ENCODE peak calls at places on chromosome 17, in seven cellular contexts. N is mesendoderm; U is cardiac muscle cell; O is effector memory CD4-positive, alpha-beta T cell; W is IMR-90; F is mesenchymal stem cell; K is heart left ventricle. Q is an unnamed sample. For H3K4me1, the result is how much of the 10 kb centered on the place peaks cover.

GRCh38 chr17:54902611-54903010 is 2.0 kb downstream of the TOM1L1 start:
- DNase-seq in N (no peak), U (no peak), O (no peak), W (no peak), F (no peak), K (no peak), Q (no peak)

GRCh38 chr17:33874617-33875060 is 380.4 kb upstream of the CCL2 start:
- DNase-seq in N (no peak), U (no peak), O (no peak), W (no peak), F (no peak), K (no peak), Q (no peak)

GRCh38 chr17:80664217-80664780 is 119.7 kb downstream of the RPTOR start:
- DNase-seq in N (no peak), U (no peak), O (no peak), W (no peak), F (peak), K (no peak), Q (no peak)

GRCh38 chr17:3006801-3007200 is 56.6 kb downstream of the OR1D5 start:
- DNase-seq in N (no peak), U (no peak), O (no peak), W (no peak), F (no peak), K (no peak), Q (no peak)

GRCh38 chr17:1473170-1473569 is 17.1 kb upstream of the CRK start:
- DNase-seq in N (no peak), U (no peak), O (no peak), W (no peak), F (no peak), K (no peak), Q (no peak)

GRCh38 chr17:69030145-69030544 is 30.6 kb downstream of the ABCA9 start:
- DNase-seq in N (peak), U (no peak), O (no peak), W (peak), F (no peak), K (no peak), Q (no peak)

GRCh38 chr17:49352587-49353154 is 9.4 kb downstream of the ZNF652 start:
- DNase-seq in N (no peak), U (no peak), O (no peak), W (no peak), F (no peak), K (no peak), Q (no peak)

GRCh38 chr17:28897769-28898259 is 281 bp upstream of the FLOT2 start:
- DNase-seq in N (no peak), U (no peak), O (no peak), W (no peak), F (no peak), K (no peak), Q (no peak)

GRCh38 chr17:50028207-50029120 is 27.4 kb upstream of the ITGA3 start:
- DNase-seq in N (peak), U (peak), O (no peak), W (peak), F (peak), K (no peak), Q (peak)

GRCh38 chr17:77312786-77313599 is 172.2 kb downstream of the SEC14L1 start:
- DNase-seq in N (no peak), U (peak), O (no peak), W (peak), F (peak), K (peak), Q (peak)

GRCh38 chr17:66602659-66603363 is 232.1 kb upstream of the CACNG5 start:
- DNase-seq in N (no peak), U (peak), O (no peak), W (peak), F (peak), K (peak), Q (no peak)

GRCh38 chr17:73091770-73092517 is 544 bp downstream of the SLC39A11 start:
- DNase-seq in N (peak), U (peak), O (no peak), W (peak), F (peak), K (peak), Q (peak)

GRCh38 chr17:5226940-5227878 is 7.5 kb downstream of the SCIMP start:
- DNase-seq in N (peak), U (no peak), O (no peak), W (no peak), F (no peak), K (no peak), Q (no peak)

GRCh38 chr17:31739300-31739699 is 119.7 kb downstream of the COPRS start:
- DNase-seq in N (no peak), U (peak), O (no peak), W (peak), F (peak), K (no peak), Q (no peak)

GRCh38 chr17:48043171-48043570 is 5.0 kb upstream of the NFE2L1 start:
- DNase-seq in N (no peak), U (no peak), O (no peak), W (no peak), F (no peak), K (no peak), Q (no peak)

GRCh38 chr17:3983945-3984484 is 19.8 kb upstream of the ATP2A3 start:
- DNase-seq in N (peak), U (peak), O (no peak), W (peak), F (peak), K (peak), Q (no peak)

GRCh38 chr17:11282586-11282985 is 41.6 kb downstream of the SHISA6 start:
- DNase-seq in N (no peak), U (no peak), O (no peak), W (no peak), F (no peak), K (no peak), Q (no peak)

GRCh38 chr17:47850692-47851573 is at the start of gene SP6:
- DNase-seq in N (peak), U (peak), O (peak), W (peak), F (peak), K (peak), Q (peak)

GRCh38 chr17:30091771-30092170 is 24.8 kb upstream of the NSRP1 start:
- DNase-seq in N (no peak), U (peak), O (no peak), W (peak), F (peak), K (no peak), Q (peak)

GRCh38 chr17:73255671-73256181 is 6.0 kb downstream of the CPSF4L start:
- DNase-seq in N (peak), U (peak), O (peak), W (peak), F (peak), K (no peak), Q (peak)

GRCh38 chr17:53912117-53912516 is 89.4 kb downstream of the KIF2B start:
- DNase-seq in N (no peak), U (no peak), O (no peak), W (no peak), F (no peak), K (no peak), Q (no peak)

GRCh38 chr17:28405632-28406477 is at the start of gene SLC46A1:
- DNase-seq in N (peak), U (peak), O (no peak), W (no peak), F (peak), K (peak), Q (peak)

GRCh38 chr17:73643012-73643845 is 1.0 kb downstream of the SDK2 start:
- DNase-seq in N (peak), U (peak), O (no peak), W (no peak), F (peak), K (peak), Q (no peak)

GRCh38 chr17:69913241-69914015 is 161.6 kb upstream of the KCNJ16 start:
- DNase-seq in N (no peak), U (no peak), O (no peak), W (peak), F (peak), K (no peak), Q (no peak)

DNA sequence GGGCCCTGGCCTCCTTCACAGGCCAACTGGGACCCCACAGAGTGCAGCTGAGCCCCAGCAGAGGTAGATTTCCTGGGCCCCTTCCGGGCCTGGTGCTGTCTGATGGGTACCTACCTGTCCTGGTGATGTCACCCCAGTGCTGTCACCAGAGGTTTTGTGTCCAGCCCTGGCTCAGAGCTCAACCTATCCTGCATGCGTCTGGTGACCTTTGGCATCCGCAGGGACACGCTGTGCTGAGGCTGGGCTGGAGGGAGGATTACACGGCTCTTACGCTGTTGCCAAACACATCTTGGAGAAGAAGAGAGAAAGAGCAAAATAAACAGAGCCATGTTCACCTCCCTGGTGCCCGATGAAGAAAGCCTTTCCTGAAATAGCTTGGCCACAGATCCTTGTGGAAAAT is 70.6 kb upstream of the MED9 start:
- DNase-seq in N (no peak), U (no peak), O (no peak), W (no peak), F (no peak), K (no peak), Q (no peak)
- H3K4me1 ChIP-seq in N (under half), U (under half), O (under half), W (under half), F (under half), K (under half), Q (under half)

GRCh38 chr17:7477392-7478275 is 1.8 kb downstream of the ZBTB4 start:
- DNase-seq in N (no peak), U (peak), O (no peak), W (peak), F (peak), K (peak), Q (peak)

GRCh38 chr17:7475764-7476422 is 3.5 kb downstream of the ZBTB4 start:
- DNase-seq in N (no peak), U (no peak), O (no peak), W (peak), F (peak), K (peak), Q (no peak)

GRCh38 chr17:7478276-7479138 is 924 bp downstream of the ZBTB4 start:
- DNase-seq in N (peak), U (peak), O (peak), W (peak), F (peak), K (peak), Q (no peak)

GRCh38 chr17:7476474-7476873 is 3.0 kb downstream of the ZBTB4 start:
- DNase-seq in N (peak), U (no peak), O (no peak), W (peak), F (peak), K (no peak), Q (no peak)

GRCh38 chr17:7476951-7477350 is 2.5 kb downstream of the ZBTB4 start:
- DNase-seq in N (no peak), U (no peak), O (no peak), W (no peak), F (no peak), K (no peak), Q (no peak)
- H3K27ac ChIP-seq in N (no peak), U (peak), O (no peak), W (peak), F (peak), K (peak), Q (peak)

DNA sequence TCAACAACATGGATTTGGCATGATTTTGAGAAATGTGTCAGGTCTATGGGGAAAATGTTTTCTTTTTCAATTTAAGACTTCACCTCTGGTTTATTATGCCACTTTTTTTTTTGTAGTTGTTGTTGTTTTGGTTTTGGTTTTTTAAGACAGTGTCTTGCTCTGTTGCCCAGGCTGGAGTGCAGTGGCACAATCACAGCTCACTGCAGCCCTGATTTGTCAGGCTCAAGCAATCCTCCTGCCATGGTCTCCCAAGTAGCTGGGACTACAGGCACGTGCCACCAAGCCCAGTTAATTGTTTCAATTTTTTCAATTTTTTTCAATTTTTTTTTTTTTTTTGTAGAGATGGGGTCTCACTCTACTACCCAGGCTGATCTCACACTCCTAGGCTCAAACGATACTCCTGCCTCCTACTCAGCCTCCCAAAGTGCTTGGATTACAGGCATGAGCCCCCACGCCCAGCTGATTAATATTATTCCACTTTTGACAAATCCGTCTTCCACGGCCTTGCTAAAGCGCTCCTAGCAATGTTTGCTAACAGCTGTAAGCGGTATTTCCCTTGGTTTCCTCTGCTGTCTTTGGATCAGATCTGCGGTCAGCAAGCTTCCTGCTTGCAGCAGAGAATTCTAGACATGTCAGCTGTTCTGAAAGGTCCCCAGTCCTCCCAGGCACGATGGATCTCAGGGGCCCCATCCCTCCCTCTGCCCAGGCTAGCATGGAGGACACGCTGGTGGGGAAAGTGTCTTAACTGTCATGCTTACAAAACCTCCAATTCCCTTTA is 7.0 kb upstream of the MILR1 start:
- DNase-seq in N (no peak), U (peak), O (peak), W (peak), F (peak), K (peak), Q (peak)
- H3K4me3 ChIP-seq in N (no peak), U (no peak), O (peak), W (no peak), F (no peak), K (no peak), Q (no peak)

GRCh38 chr17:40458001-40458791 is 14.9 kb downstream of the IGFBP4 start:
- DNase-seq in N (no peak), U (peak), O (no peak), W (peak), F (no peak), K (peak), Q (peak)
- H3K4me1 ChIP-seq in N (under half), U (under half), O (under half), W (under half), F (under half), K (under half), Q (under half)

DNA sequence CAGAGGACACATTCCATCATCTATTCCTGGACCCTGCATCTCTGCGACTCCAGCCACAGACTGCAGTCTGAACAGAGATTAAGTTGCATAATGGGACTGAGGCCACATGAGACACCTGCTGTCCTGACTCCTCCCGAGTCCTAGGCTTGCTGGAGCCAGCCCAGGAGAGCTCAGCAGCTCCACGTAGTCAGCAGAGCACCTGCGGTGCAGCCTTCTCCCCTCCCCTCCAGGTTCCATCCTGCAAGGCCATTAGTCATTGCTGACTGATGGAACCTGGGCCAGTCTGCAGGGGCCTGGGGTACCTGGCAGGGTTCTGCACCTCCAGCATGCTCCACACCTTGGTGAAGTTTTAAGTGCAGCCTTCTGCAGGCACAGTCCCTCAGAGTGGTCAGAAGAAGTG is 76.7 kb downstream of the PLD6 start:
- DNase-seq in N (no peak), U (no peak), O (no peak), W (no peak), F (no peak), K (no peak), Q (no peak)
- H3K27ac ChIP-seq in N (no peak), U (no peak), O (no peak), W (no peak), F (no peak), K (no peak), Q (no peak)

DNA sequence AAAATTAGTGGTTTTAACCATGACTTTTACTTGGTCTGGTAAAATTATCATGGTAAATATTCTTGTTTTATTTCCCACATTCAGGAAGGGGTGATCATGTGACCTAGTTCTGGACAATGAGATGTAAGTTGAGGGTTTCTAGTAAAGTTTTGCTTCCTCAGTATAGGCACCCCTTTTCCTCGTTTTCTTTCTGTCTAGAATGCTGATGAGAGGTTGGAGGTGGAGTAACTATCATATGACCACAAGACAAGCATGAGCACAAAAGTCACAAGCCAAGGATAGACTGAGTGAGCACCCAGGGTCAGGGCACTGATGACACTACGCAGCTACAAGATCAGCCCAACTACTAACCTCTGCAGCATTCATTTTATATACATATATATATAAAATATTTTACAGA is 53.9 kb downstream of the MYO1D start:
- DNase-seq in N (no peak), U (peak), O (no peak), W (no peak), F (no peak), K (no peak), Q (no peak)
- H3K4me3 ChIP-seq in N (no peak), U (peak), O (no peak), W (no peak), F (no peak), K (peak), Q (no peak)

Q was measured in SJSA1.